ENCODE peak calls at places on chromosomes 3 and 15, in four cellular contexts. X is amygdala; F is activated naive CD4-positive, alpha-beta T cell treated with anti-CD3 and anti-CD28 coated beads, Interleukin-2, amount 50 U/mL, for 72 hours; H is GM12865. I is an unnamed sample.

GRCh38 chr3:158791259-158791920 is 10.5 kb upstream of the MFSD1 start:
- DNase-seq in H (peak; percentile 69), F (no peak), X (no peak), I (peak; percentile 47)

GRCh38 chr3:37197810-37198371 is 23.5 kb upstream of the LRRFIP2 start:
- DNase-seq in F (no peak), H (no peak), X (no peak), I (no peak)

GRCh38 chr3:45079715-45080114 is 53.6 kb downstream of the CLEC3B start:
- DNase-seq in H (no peak), F (no peak), X (no peak), I (no peak)

GRCh38 chr15:64099379-64099778 is 3.6 kb downstream of the SNX1 start:
- DNase-seq in X (no peak), H (no peak), F (no peak), I (no peak)

GRCh38 chr3:195247086-195247862 is 23.7 kb downstream of the XXYLT1 start:
- DNase-seq in H (no peak), X (no peak), F (no peak), I (no peak)

GRCh38 chr3:119184808-119185690 is 11.7 kb downstream of the UPK1B start:
- DNase-seq in F (no peak), X (no peak), H (no peak), I (peak; percentile 29)

GRCh38 chr3:10758304-10759037 is 57.6 kb upstream of the SLC6A11 start:
- DNase-seq in F (no peak), X (peak; percentile 33), H (peak; percentile 74), I (peak; percentile 78)

GRCh38 chr3:120497318-120497717 is 46.5 kb upstream of the FSTL1 start:
- DNase-seq in X (no peak), H (no peak), F (no peak), I (no peak)

GRCh38 chr3:12170207-12170606 is 11.5 kb upstream of the TIMP4 start:
- DNase-seq in X (no peak), F (no peak), H (no peak), I (no peak)

GRCh38 chr3:120983841-120984240 is 75.8 kb downstream of the STXBP5L start:
- DNase-seq in H (no peak), X (no peak), F (no peak), I (no peak)

GRCh38 chr3:177069514-177070329 is 127.6 kb downstream of the TBL1XR1 start:
- DNase-seq in H (no peak), X (no peak), F (no peak), I (no peak)

GRCh38 chr3:38039101-38039898 is at the start of gene DLEC1:
- DNase-seq in F (peak; percentile 78), X (no peak), H (peak; percentile 87), I (no peak)

GRCh38 chr15:44458429-44458828 is 31.0 kb downstream of the CTDSPL2 start:
- DNase-seq in F (no peak), H (no peak), X (no peak), I (no peak)